ENCODE peak calls at places on chromosome 18, in ten cellular contexts. R is left lung, B is hepatocyte, M is left ventricle myocardium inferior, N is lung, L is astrocyte, A is adrenal gland, U is endodermal cell, J is body of pancreas, F is esophagus muscularis mucosa. I is an unnamed sample.

GRCh38 chr18:63161728-63162195 is 157.8 kb downstream of the BCL2 start:
- DNase-seq in L (peak), M (peak), N (peak), F (peak), U (no peak), J (peak), R (peak), A (peak), B (peak), I (peak)

GRCh38 chr18:9951022-9951859 is 37.4 kb downstream of the VAPA start:
- DNase-seq in U (peak), J (no peak), M (no peak), B (peak), L (peak), R (no peak), A (no peak), N (no peak), F (no peak), I (peak)

GRCh38 chr18:33751613-33752221 is 173.7 kb downstream of the ASXL3 start:
- DNase-seq in N (no peak), L (no peak), B (peak), A (no peak), R (no peak), J (no peak), M (no peak), F (no peak), U (no peak), I (no peak)

GRCh38 chr18:77131100-77131651 is 1.4 kb downstream of the MBP start:
- DNase-seq in B (peak), A (peak), M (peak), J (peak), U (no peak), R (peak), L (no peak), F (no peak), N (peak), I (no peak)

GRCh38 chr18:48922801-48923730 is 27.7 kb downstream of the SMAD7 start:
- DNase-seq in M (peak), L (peak), U (peak), N (peak), R (peak), B (peak), A (peak), J (peak), F (no peak), I (peak)

GRCh38 chr18:49226935-49227334 is 233.5 kb downstream of the DYM start:
- DNase-seq in J (no peak), M (no peak), U (no peak), F (no peak), R (no peak), N (no peak), A (no peak), L (no peak), B (no peak), I (no peak)

GRCh38 chr18:34867520-34867919 is 157.4 kb downstream of the DTNA start:
- DNase-seq in J (no peak), M (no peak), A (no peak), F (no peak), L (no peak), N (no peak), B (peak), R (no peak), U (peak), I (no peak)

GRCh38 chr18:26568926-26569700 is 20.8 kb upstream of the KCTD1 start:
- DNase-seq in L (no peak), N (no peak), M (no peak), A (no peak), F (no peak), B (no peak), U (no peak), J (no peak), R (no peak), I (no peak)

DNA sequence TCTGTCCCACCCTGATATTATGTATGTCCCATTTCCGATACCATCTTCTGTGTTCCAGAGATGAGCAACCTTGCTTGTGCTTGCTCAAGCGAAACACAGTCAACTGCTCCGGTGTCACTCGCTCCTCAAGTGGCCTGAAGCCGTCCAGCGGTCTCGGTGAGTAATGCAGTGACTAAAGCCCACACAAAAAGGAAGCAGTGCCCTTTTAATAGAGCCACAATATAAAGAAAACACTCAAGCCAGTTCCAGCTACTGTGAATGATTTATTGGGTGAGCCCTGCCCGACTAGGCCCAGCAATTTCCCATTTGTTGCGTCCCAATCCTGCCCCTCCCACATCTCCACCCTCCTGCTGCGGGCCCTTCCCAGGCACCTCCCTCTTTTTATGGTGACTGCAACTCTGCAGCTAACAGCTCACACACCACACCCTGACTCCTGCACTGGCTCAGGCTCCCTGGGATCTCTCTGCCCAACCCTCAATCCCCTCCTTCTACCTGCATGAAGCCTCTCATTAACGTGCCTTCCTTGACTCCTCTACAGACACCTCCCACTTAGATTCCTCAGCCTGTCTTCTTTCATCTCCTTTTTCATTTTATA is 44.2 kb upstream of the DSC1 start:
- DNase-seq in L (peak), N (peak), U (peak), J (peak), R (peak), F (no peak), A (peak), B (peak), M (peak), I (peak)
- TF ChIP-seq CTCF in L (no peak), N (no peak), U (no peak), J (peak), R (peak), F (no peak), A (no peak), B (peak), M (peak), I (peak)

GRCh38 chr18:25044694-25045093 is 307.3 kb downstream of the ZNF521 start:
- DNase-seq in U (no peak), M (no peak), L (no peak), F (no peak), N (no peak), R (no peak), J (no peak), A (no peak), B (no peak), I (no peak)

GRCh38 chr18:25038261-25038660 is 313.7 kb downstream of the ZNF521 start:
- DNase-seq in A (no peak), U (no peak), J (no peak), F (no peak), B (no peak), R (no peak), M (no peak), L (no peak), N (no peak), I (no peak)

GRCh38 chr18:25039781-25040180 is 312.2 kb downstream of the ZNF521 start:
- DNase-seq in B (no peak), U (no peak), N (no peak), J (no peak), F (no peak), A (no peak), L (no peak), R (no peak), M (no peak), I (no peak)

GRCh38 chr18:25043104-25043503 is 308.9 kb downstream of the ZNF521 start:
- DNase-seq in L (no peak), M (no peak), R (no peak), U (no peak), A (no peak), J (no peak), N (no peak), B (no peak), F (no peak), I (no peak)

GRCh38 chr18:25042641-25043051 is 309.3 kb downstream of the ZNF521 start:
- DNase-seq in L (no peak), A (peak), M (no peak), J (no peak), R (no peak), N (no peak), B (peak), U (no peak), F (no peak), I (no peak)
- H3K27ac ChIP-seq in L (no peak), A (no peak), M (no peak), J (no peak), R (no peak), N (no peak), B (peak), U (no peak), F (no peak), I (no peak)

GRCh38 chr18:2880473-2880872 is 33.7 kb downstream of the EMILIN2 start:
- DNase-seq in M (no peak), F (peak), L (no peak), B (no peak), J (no peak), A (no peak), U (no peak), R (no peak), N (peak), I (no peak)

GRCh38 chr18:2881088-2881487 is 34.3 kb downstream of the EMILIN2 start:
- DNase-seq in R (no peak), F (no peak), U (no peak), N (peak), B (no peak), J (no peak), A (no peak), M (no peak), L (no peak), I (no peak)

GRCh38 chr18:2883137-2883671 is 36.4 kb downstream of the EMILIN2 start:
- DNase-seq in J (no peak), M (no peak), A (no peak), L (no peak), F (peak), U (no peak), R (no peak), B (no peak), N (peak), I (no peak)

GRCh38 chr18:2882201-2882600 is 35.4 kb downstream of the EMILIN2 start:
- DNase-seq in J (no peak), N (peak), F (peak), L (no peak), B (no peak), U (no peak), A (no peak), R (no peak), M (no peak), I (no peak)

DNA sequence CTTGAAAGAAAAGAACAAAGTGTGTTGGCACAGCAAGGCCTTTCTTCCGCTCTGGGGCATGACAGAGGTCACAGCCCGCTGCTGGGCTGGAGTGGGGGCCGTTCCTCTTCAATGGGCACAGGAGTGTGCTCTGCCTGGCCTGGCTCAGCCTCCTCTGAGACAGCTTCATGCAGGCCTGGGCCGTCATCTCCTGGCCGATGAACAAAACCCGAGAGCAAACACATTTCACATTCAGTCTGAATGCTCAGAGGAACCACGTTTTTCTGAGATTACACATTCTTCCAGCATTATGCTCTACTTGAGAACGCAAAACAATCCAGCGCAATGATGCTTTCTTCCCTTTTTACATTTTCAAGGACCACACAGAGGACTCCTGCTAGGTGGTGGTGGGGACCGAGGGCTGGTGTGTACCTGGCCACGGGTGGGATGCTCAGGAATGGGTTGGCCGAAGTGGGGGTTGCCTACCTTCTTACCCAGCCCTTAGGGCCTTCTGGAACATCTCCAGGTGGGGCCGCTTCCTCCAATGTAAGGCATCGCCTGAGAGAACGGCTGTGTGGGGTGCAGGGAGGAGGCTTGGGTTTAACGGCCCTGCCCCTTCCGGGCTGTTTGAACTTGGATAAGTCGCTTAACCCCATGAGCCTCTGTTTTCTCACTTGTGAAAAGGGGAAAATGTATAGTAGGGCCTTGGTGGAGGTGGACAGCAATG is 34.8 kb downstream of the EMILIN2 start:
- DNase-seq in L (peak), A (no peak), J (peak), N (peak), R (peak), F (peak), M (peak), B (no peak), U (no peak), I (no peak)
- TF ChIP-seq CTCF in L (no peak), A (no peak), J (no peak), N (no peak), R (no peak), F (no peak), M (no peak), B (no peak), U (no peak), I (no peak)

GRCh38 chr18:57794951-57795728 is 8.0 kb downstream of the ATP8B1 start:
- DNase-seq in B (no peak), M (no peak), U (peak), R (no peak), A (no peak), L (no peak), F (no peak), N (no peak), J (no peak), I (no peak)

GRCh38 chr18:57793630-57793986 is 9.5 kb downstream of the ATP8B1 start:
- DNase-seq in L (no peak), B (no peak), J (no peak), A (no peak), M (no peak), N (no peak), U (peak), F (no peak), R (no peak), I (no peak)

GRCh38 chr18:57791911-57792310 is 11.2 kb downstream of the ATP8B1 start:
- DNase-seq in F (no peak), B (no peak), M (no peak), N (no peak), R (no peak), A (no peak), J (no peak), L (peak), U (no peak), I (no peak)

GRCh38 chr18:57791192-57791591 is 11.9 kb downstream of the ATP8B1 start:
- DNase-seq in B (no peak), L (no peak), A (no peak), M (no peak), R (no peak), F (no peak), J (no peak), N (no peak), U (no peak), I (no peak)

GRCh38 chr18:57792741-57793629 is 10.1 kb downstream of the ATP8B1 start:
- DNase-seq in B (no peak), M (no peak), L (no peak), R (no peak), N (no peak), F (no peak), J (no peak), A (no peak), U (peak), I (no peak)
- H3K27ac ChIP-seq in B (no peak), M (peak), L (peak), R (peak), N (no peak), F (peak), J (peak), A (no peak), U (no peak), I (no peak)

DNA sequence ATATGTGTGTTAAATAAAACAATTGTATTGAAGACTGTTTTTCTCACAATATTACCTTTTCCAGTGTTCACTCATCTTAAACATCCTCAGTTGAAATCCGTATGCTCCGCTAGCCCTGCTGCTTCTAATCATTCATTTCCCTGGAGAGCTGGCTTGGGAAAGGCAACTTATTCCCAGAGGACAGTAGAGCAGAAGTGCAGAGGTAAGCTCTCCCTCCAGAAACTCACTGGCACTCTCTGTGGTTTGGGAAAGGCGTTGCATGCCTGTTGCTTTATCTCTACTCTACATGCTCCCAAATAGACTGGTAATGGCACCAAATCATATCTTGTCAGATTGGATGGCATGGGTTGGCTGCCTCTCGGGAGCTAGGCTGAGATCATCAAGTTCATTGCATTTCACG is 117.1 kb upstream of the BOD1L2 start:
- DNase-seq in B (no peak), J (no peak), M (no peak), R (no peak), A (no peak), F (peak), N (no peak), U (peak), L (no peak), I (no peak)
- TF ChIP-seq CTCF in B (no peak), J (no peak), M (no peak), R (no peak), A (no peak), F (no peak), N (no peak), U (peak), L (no peak), I (no peak)

GRCh38 chr18:23056315-23056714 is 79.0 kb upstream of the CABLES1 start:
- DNase-seq in L (no peak), F (no peak), U (no peak), J (no peak), R (no peak), M (no peak), N (no peak), A (no peak), B (no peak), I (no peak)

GRCh38 chr18:23057096-23057495 is 78.2 kb upstream of the CABLES1 start:
- DNase-seq in A (no peak), J (no peak), N (no peak), U (no peak), M (no peak), R (no peak), L (no peak), B (no peak), F (no peak), I (no peak)

GRCh38 chr18:23054553-23054952 is 80.7 kb upstream of the CABLES1 start:
- DNase-seq in R (no peak), M (no peak), F (no peak), L (no peak), A (no peak), N (no peak), U (no peak), B (no peak), J (no peak), I (no peak)

GRCh38 chr18:23049698-23050373 is 85.4 kb upstream of the CABLES1 start:
- DNase-seq in M (no peak), U (no peak), B (no peak), J (no peak), L (no peak), R (no peak), A (no peak), F (no peak), N (no peak), I (no peak)

DNA sequence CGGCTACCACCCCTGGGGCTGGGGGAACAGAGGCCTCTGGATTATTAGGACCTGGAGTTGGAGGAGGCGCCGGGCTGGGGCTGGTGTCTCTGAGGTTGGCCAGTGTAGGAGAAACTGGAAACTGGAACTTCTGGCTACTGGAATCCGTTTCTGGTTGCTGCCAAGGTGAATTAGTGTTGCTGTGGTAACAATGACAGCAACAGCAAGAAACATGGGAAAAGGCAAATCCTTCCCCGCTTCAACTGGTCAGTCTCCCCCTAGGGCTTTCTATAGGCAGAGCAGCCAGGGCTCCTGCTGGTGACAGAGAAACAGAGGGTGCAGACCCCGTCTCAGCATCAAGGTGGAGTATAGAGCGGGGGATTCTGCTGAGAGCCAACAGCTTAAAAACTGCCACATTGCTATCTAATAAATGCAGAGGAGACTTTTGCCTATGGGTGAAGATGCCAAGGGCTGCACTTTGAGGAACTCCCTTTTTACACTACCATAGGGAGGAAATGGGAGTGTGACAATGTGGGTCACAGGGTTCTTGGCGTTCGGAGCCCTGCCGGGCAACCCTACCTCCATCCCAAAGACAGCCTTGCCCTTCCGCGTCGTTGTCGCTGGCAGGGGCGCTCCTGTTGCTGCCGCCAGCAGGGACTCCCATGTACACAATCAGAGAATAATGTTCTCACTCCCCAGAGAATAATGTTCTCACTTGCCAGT is 81.4 kb upstream of the CABLES1 start:
- DNase-seq in U (peak), J (peak), R (no peak), B (peak), F (no peak), A (no peak), M (no peak), N (no peak), L (peak), I (peak)
- H3K27ac ChIP-seq in U (no peak), J (no peak), R (no peak), B (no peak), F (no peak), A (no peak), M (no peak), N (no peak), L (no peak), I (no peak)

I was measured in RWPE1.